ENCODE peak calls at places on chromosomes 6 and 20, in five cellular contexts. E, W, D, U and T are unnamed samples. For H3K36me3, the result is how much of the 10 kb centered on the place peaks cover.

GRCh38 chr20:46264391-46265266 is 43.7 kb downstream of the CDH22 start:
- DNase-seq in E (no peak), W (no peak), D (no peak), U (no peak), T (no peak)

GRCh38 chr6:13461805-13462204 is 25.6 kb downstream of the GFOD1 start:
- DNase-seq in E (no peak), W (no peak), D (peak), U (no peak), T (no peak)

GRCh38 chr6:83057705-83058321 is 7.8 kb downstream of the UBE3D start:
- DNase-seq in E (peak), W (no peak), D (peak), U (no peak), T (peak)

GRCh38 chr6:50795574-50795973 is 23.1 kb upstream of the TFAP2B start:
- DNase-seq in E (no peak), W (no peak), D (no peak), U (no peak), T (no peak)

GRCh38 chr20:20277772-20278382 is 90.0 kb upstream of the INSM1 start:
- DNase-seq in E (no peak), W (no peak), D (no peak), U (no peak), T (no peak)

GRCh38 chr20:10239954-10240353 is 21.3 kb downstream of the SNAP25 start:
- DNase-seq in E (peak), W (no peak), D (peak), U (no peak), T (no peak)

GRCh38 chr6:6646384-6646783 is 57.9 kb downstream of the LY86 start:
- DNase-seq in E (no peak), W (no peak), D (no peak), U (no peak), T (no peak)

GRCh38 chr20:39936401-39936800 is 752.6 kb downstream of the MAFB start:
- DNase-seq in E (no peak), W (no peak), D (no peak), U (no peak), T (no peak)

GRCh38 chr6:138272543-138273305 is 54.4 kb upstream of the PBOV1 start:
- DNase-seq in E (peak), W (no peak), D (no peak), U (no peak), T (peak)

GRCh38 chr6:137967689-137968467 is 100.8 kb downstream of the TNFAIP3 start:
- DNase-seq in E (no peak), W (no peak), D (no peak), U (no peak), T (no peak)

GRCh38 chr6:4598384-4598783 is 177.8 kb upstream of the CDYL start:
- DNase-seq in E (peak), W (no peak), D (no peak), U (no peak), T (no peak)
- H3K36me3 ChIP-seq in E (under half), W (under half), D (under half), U (under half), T (under half)

DNA sequence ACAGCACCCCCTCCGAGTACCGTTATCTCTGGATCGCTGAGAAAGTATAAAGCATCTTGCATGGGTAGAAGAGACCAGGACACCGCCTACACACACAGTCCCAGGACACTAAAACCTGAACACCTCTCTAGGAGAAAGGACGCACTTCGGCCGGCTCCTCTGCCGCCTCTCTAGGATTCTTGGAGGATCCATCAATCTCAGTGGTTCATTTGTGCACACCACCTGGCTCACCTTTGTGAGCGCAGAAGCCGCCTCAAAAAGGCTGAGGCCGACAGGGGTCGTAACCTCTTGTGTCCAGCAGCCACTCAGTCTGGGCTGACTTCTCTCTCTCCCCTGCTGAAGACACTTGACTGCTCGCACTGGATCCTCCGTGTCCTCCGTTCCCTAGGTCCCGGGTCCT is 13.5 kb downstream of the ZSCAN23 start:
- DNase-seq in E (no peak), W (no peak), D (no peak), U (no peak), T (no peak)
- H2BK15ac ChIP-seq in E (no peak), W (no peak), D (no peak), U (no peak), T (no peak)

DNA sequence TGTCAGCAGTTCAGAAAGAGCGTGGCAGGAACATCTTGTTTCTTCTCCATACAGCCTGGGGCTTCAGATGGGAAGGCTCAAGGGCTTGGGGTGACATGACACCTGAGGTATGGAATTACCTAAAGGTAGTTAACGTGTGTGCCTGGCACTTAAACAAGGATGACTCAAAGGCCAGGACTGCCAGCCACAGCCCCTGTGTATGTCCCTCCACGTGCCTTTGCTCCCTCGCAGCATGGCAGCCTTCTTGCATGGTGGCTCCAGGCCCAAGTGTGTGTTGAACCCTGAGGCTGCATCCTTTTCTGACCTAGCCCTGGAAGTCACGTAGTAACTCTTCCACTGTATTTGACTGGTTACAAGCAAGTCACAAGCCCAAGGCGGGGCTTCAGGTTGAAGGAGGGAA is 33.6 kb upstream of the MYL9 start:
- DNase-seq in E (no peak), W (no peak), D (no peak), U (no peak), T (no peak)
- H3K36me3 ChIP-seq in E (under half), W (under half), D (under half), U (under half), T (under half)

GRCh38 chr6:158270389-158271127 is 41.7 kb upstream of the TULP4 start:
- DNase-seq in E (no peak), W (no peak), D (no peak), U (no peak), T (no peak)
- H2BK15ac ChIP-seq in E (no peak), W (no peak), D (no peak), U (no peak), T (no peak)